ENCODE peak calls at places on chromosomes 1 and 21, in nine cellular contexts. One of them, this sample, is unnamed.

GRCh38 chr1:6783956-6784559 is 1.2 kb upstream of the CAMTA1 start:
- DNase-seq in left ventricle myocardium superior: no peak
- DNase-seq in stimulated activated naive CD8-positive, alpha-beta T cell treated with anti-CD3 and anti-CD28 coated beads, Interleukin-15, amount 100 ng/mL, for 72 hours: no peak
- DNase-seq in activated CD8-positive, alpha-beta memory T cell treated with anti-CD3 and anti-CD28 coated beads, Interleukin-2, amount 50 U/mL, for 4 hours: no peak
- DNase-seq in fibroblast of the conjunctiva: no peak
- DNase-seq in NCI-H446: no peak
- DNase-seq in activated CD4-positive, alpha-beta T cell treated with anti-CD3 and anti-CD28 coated beads, Interleukin-2, amount 50 U/mL, for 1 hour: no peak
- DNase-seq in AG10803: peak; percentile 4
- DNase-seq in stimulated activated CD8-positive, alpha-beta memory T cell treated with anti-CD3 and anti-CD28 coated beads, Interleukin-4, amount 100 ng/mL, for 24 hours: no peak
- DNase-seq in this sample: no peak

GRCh38 chr1:220151454-220151853 is 57.5 kb downstream of the IARS2 start:
- DNase-seq in fibroblast of the conjunctiva: peak; percentile 17
- DNase-seq in NCI-H446: no peak
- DNase-seq in left ventricle myocardium superior: peak; percentile 45
- DNase-seq in activated CD4-positive, alpha-beta T cell treated with anti-CD3 and anti-CD28 coated beads, Interleukin-2, amount 50 U/mL, for 1 hour: no peak
- DNase-seq in stimulated activated naive CD8-positive, alpha-beta T cell treated with anti-CD3 and anti-CD28 coated beads, Interleukin-15, amount 100 ng/mL, for 72 hours: no peak
- DNase-seq in stimulated activated CD8-positive, alpha-beta memory T cell treated with anti-CD3 and anti-CD28 coated beads, Interleukin-4, amount 100 ng/mL, for 24 hours: no peak
- DNase-seq in activated CD8-positive, alpha-beta memory T cell treated with anti-CD3 and anti-CD28 coated beads, Interleukin-2, amount 50 U/mL, for 4 hours: no peak
- DNase-seq in AG10803: peak; percentile 16
- DNase-seq in this sample: peak; percentile 65

GRCh38 chr1:243433737-243434370 is 178.0 kb downstream of the SDCCAG8 start:
- DNase-seq in stimulated activated CD8-positive, alpha-beta memory T cell treated with anti-CD3 and anti-CD28 coated beads, Interleukin-4, amount 100 ng/mL, for 24 hours: no peak
- DNase-seq in activated CD4-positive, alpha-beta T cell treated with anti-CD3 and anti-CD28 coated beads, Interleukin-2, amount 50 U/mL, for 1 hour: no peak
- DNase-seq in fibroblast of the conjunctiva: no peak
- DNase-seq in activated CD8-positive, alpha-beta memory T cell treated with anti-CD3 and anti-CD28 coated beads, Interleukin-2, amount 50 U/mL, for 4 hours: no peak
- DNase-seq in left ventricle myocardium superior: no peak
- DNase-seq in stimulated activated naive CD8-positive, alpha-beta T cell treated with anti-CD3 and anti-CD28 coated beads, Interleukin-15, amount 100 ng/mL, for 72 hours: no peak
- DNase-seq in AG10803: no peak
- DNase-seq in NCI-H446: no peak
- DNase-seq in this sample: no peak

GRCh38 chr1:198201956-198202784 is 45.4 kb downstream of the NEK7 start:
- DNase-seq in AG10803: no peak
- DNase-seq in left ventricle myocardium superior: no peak
- DNase-seq in NCI-H446: no peak
- DNase-seq in activated CD4-positive, alpha-beta T cell treated with anti-CD3 and anti-CD28 coated beads, Interleukin-2, amount 50 U/mL, for 1 hour: no peak
- DNase-seq in activated CD8-positive, alpha-beta memory T cell treated with anti-CD3 and anti-CD28 coated beads, Interleukin-2, amount 50 U/mL, for 4 hours: no peak
- DNase-seq in stimulated activated CD8-positive, alpha-beta memory T cell treated with anti-CD3 and anti-CD28 coated beads, Interleukin-4, amount 100 ng/mL, for 24 hours: no peak
- DNase-seq in stimulated activated naive CD8-positive, alpha-beta T cell treated with anti-CD3 and anti-CD28 coated beads, Interleukin-15, amount 100 ng/mL, for 72 hours: peak; percentile 46
- DNase-seq in fibroblast of the conjunctiva: no peak
- DNase-seq in this sample: no peak

GRCh38 chr1:29121516-29121937 is 2.2 kb downstream of the TMEM200B start:
- DNase-seq in NCI-H446: no peak
- DNase-seq in activated CD4-positive, alpha-beta T cell treated with anti-CD3 and anti-CD28 coated beads, Interleukin-2, amount 50 U/mL, for 1 hour: no peak
- DNase-seq in AG10803: no peak
- DNase-seq in fibroblast of the conjunctiva: no peak
- DNase-seq in left ventricle myocardium superior: no peak
- DNase-seq in stimulated activated CD8-positive, alpha-beta memory T cell treated with anti-CD3 and anti-CD28 coated beads, Interleukin-4, amount 100 ng/mL, for 24 hours: no peak
- DNase-seq in stimulated activated naive CD8-positive, alpha-beta T cell treated with anti-CD3 and anti-CD28 coated beads, Interleukin-15, amount 100 ng/mL, for 72 hours: no peak
- DNase-seq in activated CD8-positive, alpha-beta memory T cell treated with anti-CD3 and anti-CD28 coated beads, Interleukin-2, amount 50 U/mL, for 4 hours: no peak
- DNase-seq in this sample: no peak

GRCh38 chr1:110800079-110800478 is 72.9 kb upstream of the CD53 start:
- DNase-seq in activated CD8-positive, alpha-beta memory T cell treated with anti-CD3 and anti-CD28 coated beads, Interleukin-2, amount 50 U/mL, for 4 hours: no peak
- DNase-seq in stimulated activated CD8-positive, alpha-beta memory T cell treated with anti-CD3 and anti-CD28 coated beads, Interleukin-4, amount 100 ng/mL, for 24 hours: no peak
- DNase-seq in AG10803: no peak
- DNase-seq in NCI-H446: no peak
- DNase-seq in fibroblast of the conjunctiva: no peak
- DNase-seq in left ventricle myocardium superior: no peak
- DNase-seq in activated CD4-positive, alpha-beta T cell treated with anti-CD3 and anti-CD28 coated beads, Interleukin-2, amount 50 U/mL, for 1 hour: no peak
- DNase-seq in stimulated activated naive CD8-positive, alpha-beta T cell treated with anti-CD3 and anti-CD28 coated beads, Interleukin-15, amount 100 ng/mL, for 72 hours: no peak
- DNase-seq in this sample: no peak

GRCh38 chr1:171913385-171913784 is 72.1 kb downstream of the DNM3 start:
- DNase-seq in fibroblast of the conjunctiva: no peak
- DNase-seq in stimulated activated naive CD8-positive, alpha-beta T cell treated with anti-CD3 and anti-CD28 coated beads, Interleukin-15, amount 100 ng/mL, for 72 hours: no peak
- DNase-seq in stimulated activated CD8-positive, alpha-beta memory T cell treated with anti-CD3 and anti-CD28 coated beads, Interleukin-4, amount 100 ng/mL, for 24 hours: no peak
- DNase-seq in left ventricle myocardium superior: no peak
- DNase-seq in activated CD8-positive, alpha-beta memory T cell treated with anti-CD3 and anti-CD28 coated beads, Interleukin-2, amount 50 U/mL, for 4 hours: no peak
- DNase-seq in activated CD4-positive, alpha-beta T cell treated with anti-CD3 and anti-CD28 coated beads, Interleukin-2, amount 50 U/mL, for 1 hour: no peak
- DNase-seq in NCI-H446: no peak
- DNase-seq in AG10803: peak; percentile 22
- DNase-seq in this sample: peak; percentile 67

GRCh38 chr1:39970274-39970673 is 15.3 kb downstream of the MFSD2A start:
- DNase-seq in activated CD4-positive, alpha-beta T cell treated with anti-CD3 and anti-CD28 coated beads, Interleukin-2, amount 50 U/mL, for 1 hour: no peak
- DNase-seq in stimulated activated CD8-positive, alpha-beta memory T cell treated with anti-CD3 and anti-CD28 coated beads, Interleukin-4, amount 100 ng/mL, for 24 hours: no peak
- DNase-seq in left ventricle myocardium superior: no peak
- DNase-seq in activated CD8-positive, alpha-beta memory T cell treated with anti-CD3 and anti-CD28 coated beads, Interleukin-2, amount 50 U/mL, for 4 hours: no peak
- DNase-seq in stimulated activated naive CD8-positive, alpha-beta T cell treated with anti-CD3 and anti-CD28 coated beads, Interleukin-15, amount 100 ng/mL, for 72 hours: no peak
- DNase-seq in fibroblast of the conjunctiva: no peak
- DNase-seq in NCI-H446: no peak
- DNase-seq in AG10803: no peak
- DNase-seq in this sample: no peak

GRCh38 chr1:24400065-24400464 is 13.5 kb downstream of the STPG1 start:
- DNase-seq in activated CD8-positive, alpha-beta memory T cell treated with anti-CD3 and anti-CD28 coated beads, Interleukin-2, amount 50 U/mL, for 4 hours: no peak
- DNase-seq in stimulated activated CD8-positive, alpha-beta memory T cell treated with anti-CD3 and anti-CD28 coated beads, Interleukin-4, amount 100 ng/mL, for 24 hours: no peak
- DNase-seq in left ventricle myocardium superior: no peak
- DNase-seq in activated CD4-positive, alpha-beta T cell treated with anti-CD3 and anti-CD28 coated beads, Interleukin-2, amount 50 U/mL, for 1 hour: no peak
- DNase-seq in AG10803: no peak
- DNase-seq in NCI-H446: no peak
- DNase-seq in fibroblast of the conjunctiva: no peak
- DNase-seq in stimulated activated naive CD8-positive, alpha-beta T cell treated with anti-CD3 and anti-CD28 coated beads, Interleukin-15, amount 100 ng/mL, for 72 hours: no peak
- DNase-seq in this sample: no peak

GRCh38 chr1:184682956-184683355 is 71.7 kb downstream of the EDEM3 start:
- DNase-seq in stimulated activated CD8-positive, alpha-beta memory T cell treated with anti-CD3 and anti-CD28 coated beads, Interleukin-4, amount 100 ng/mL, for 24 hours: no peak
- DNase-seq in activated CD8-positive, alpha-beta memory T cell treated with anti-CD3 and anti-CD28 coated beads, Interleukin-2, amount 50 U/mL, for 4 hours: no peak
- DNase-seq in AG10803: no peak
- DNase-seq in activated CD4-positive, alpha-beta T cell treated with anti-CD3 and anti-CD28 coated beads, Interleukin-2, amount 50 U/mL, for 1 hour: no peak
- DNase-seq in fibroblast of the conjunctiva: no peak
- DNase-seq in stimulated activated naive CD8-positive, alpha-beta T cell treated with anti-CD3 and anti-CD28 coated beads, Interleukin-15, amount 100 ng/mL, for 72 hours: no peak
- DNase-seq in NCI-H446: no peak
- DNase-seq in left ventricle myocardium superior: no peak
- DNase-seq in this sample: no peak

GRCh38 chr21:45846373-45847160 is 135.0 kb upstream of the COL6A1 start:
- DNase-seq in AG10803: peak; percentile 69
- DNase-seq in activated CD8-positive, alpha-beta memory T cell treated with anti-CD3 and anti-CD28 coated beads, Interleukin-2, amount 50 U/mL, for 4 hours: no peak
- DNase-seq in stimulated activated CD8-positive, alpha-beta memory T cell treated with anti-CD3 and anti-CD28 coated beads, Interleukin-4, amount 100 ng/mL, for 24 hours: no peak
- DNase-seq in fibroblast of the conjunctiva: peak; percentile 31
- DNase-seq in activated CD4-positive, alpha-beta T cell treated with anti-CD3 and anti-CD28 coated beads, Interleukin-2, amount 50 U/mL, for 1 hour: no peak
- DNase-seq in left ventricle myocardium superior: peak; percentile 67
- DNase-seq in stimulated activated naive CD8-positive, alpha-beta T cell treated with anti-CD3 and anti-CD28 coated beads, Interleukin-15, amount 100 ng/mL, for 72 hours: no peak
- DNase-seq in NCI-H446: no peak
- DNase-seq in this sample: no peak

GRCh38 chr1:201468844-201469644 is at the start of gene PHLDA3:
- DNase-seq in left ventricle myocardium superior: peak; percentile 94
- DNase-seq in stimulated activated naive CD8-positive, alpha-beta T cell treated with anti-CD3 and anti-CD28 coated beads, Interleukin-15, amount 100 ng/mL, for 72 hours: peak; percentile 62
- DNase-seq in activated CD8-positive, alpha-beta memory T cell treated with anti-CD3 and anti-CD28 coated beads, Interleukin-2, amount 50 U/mL, for 4 hours: peak; percentile 31
- DNase-seq in AG10803: peak; percentile 93
- DNase-seq in stimulated activated CD8-positive, alpha-beta memory T cell treated with anti-CD3 and anti-CD28 coated beads, Interleukin-4, amount 100 ng/mL, for 24 hours: peak; percentile 26
- DNase-seq in NCI-H446: peak; percentile 26
- DNase-seq in fibroblast of the conjunctiva: peak; percentile 82
- DNase-seq in activated CD4-positive, alpha-beta T cell treated with anti-CD3 and anti-CD28 coated beads, Interleukin-2, amount 50 U/mL, for 1 hour: peak; percentile 25
- DNase-seq in this sample: no peak

GRCh38 chr1:29793101-29793546 is 556.8 kb downstream of the PTPRU start:
- DNase-seq in NCI-H446: no peak
- DNase-seq in activated CD8-positive, alpha-beta memory T cell treated with anti-CD3 and anti-CD28 coated beads, Interleukin-2, amount 50 U/mL, for 4 hours: peak; percentile 41
- DNase-seq in fibroblast of the conjunctiva: peak; percentile 75
- DNase-seq in stimulated activated CD8-positive, alpha-beta memory T cell treated with anti-CD3 and anti-CD28 coated beads, Interleukin-4, amount 100 ng/mL, for 24 hours: peak; percentile 52
- DNase-seq in activated CD4-positive, alpha-beta T cell treated with anti-CD3 and anti-CD28 coated beads, Interleukin-2, amount 50 U/mL, for 1 hour: peak; percentile 48
- DNase-seq in left ventricle myocardium superior: peak; percentile 78
- DNase-seq in stimulated activated naive CD8-positive, alpha-beta T cell treated with anti-CD3 and anti-CD28 coated beads, Interleukin-15, amount 100 ng/mL, for 72 hours: peak; percentile 58
- DNase-seq in AG10803: peak; percentile 74
- DNase-seq in this sample: peak; percentile 63

GRCh38 chr1:32801096-32801713 is 16.0 kb downstream of the YARS1 start:
- DNase-seq in left ventricle myocardium superior: no peak
- DNase-seq in stimulated activated naive CD8-positive, alpha-beta T cell treated with anti-CD3 and anti-CD28 coated beads, Interleukin-15, amount 100 ng/mL, for 72 hours: peak; percentile 61
- DNase-seq in activated CD4-positive, alpha-beta T cell treated with anti-CD3 and anti-CD28 coated beads, Interleukin-2, amount 50 U/mL, for 1 hour: peak; percentile 18
- DNase-seq in NCI-H446: no peak
- DNase-seq in activated CD8-positive, alpha-beta memory T cell treated with anti-CD3 and anti-CD28 coated beads, Interleukin-2, amount 50 U/mL, for 4 hours: no peak
- DNase-seq in AG10803: peak; percentile 22
- DNase-seq in fibroblast of the conjunctiva: no peak
- DNase-seq in stimulated activated CD8-positive, alpha-beta memory T cell treated with anti-CD3 and anti-CD28 coated beads, Interleukin-4, amount 100 ng/mL, for 24 hours: no peak
- DNase-seq in this sample: no peak

GRCh38 chr1:40318970-40319621 is 2.0 kb upstream of the COL9A2 start:
- DNase-seq in stimulated activated naive CD8-positive, alpha-beta T cell treated with anti-CD3 and anti-CD28 coated beads, Interleukin-15, amount 100 ng/mL, for 72 hours: no peak
- DNase-seq in stimulated activated CD8-positive, alpha-beta memory T cell treated with anti-CD3 and anti-CD28 coated beads, Interleukin-4, amount 100 ng/mL, for 24 hours: no peak
- DNase-seq in NCI-H446: no peak
- DNase-seq in activated CD4-positive, alpha-beta T cell treated with anti-CD3 and anti-CD28 coated beads, Interleukin-2, amount 50 U/mL, for 1 hour: no peak
- DNase-seq in left ventricle myocardium superior: no peak
- DNase-seq in activated CD8-positive, alpha-beta memory T cell treated with anti-CD3 and anti-CD28 coated beads, Interleukin-2, amount 50 U/mL, for 4 hours: no peak
- DNase-seq in AG10803: no peak
- DNase-seq in fibroblast of the conjunctiva: no peak
- DNase-seq in this sample: no peak

GRCh38 chr1:236836157-236836556 is 41.1 kb downstream of the MTR start:
- DNase-seq in stimulated activated CD8-positive, alpha-beta memory T cell treated with anti-CD3 and anti-CD28 coated beads, Interleukin-4, amount 100 ng/mL, for 24 hours: no peak
- DNase-seq in activated CD4-positive, alpha-beta T cell treated with anti-CD3 and anti-CD28 coated beads, Interleukin-2, amount 50 U/mL, for 1 hour: no peak
- DNase-seq in activated CD8-positive, alpha-beta memory T cell treated with anti-CD3 and anti-CD28 coated beads, Interleukin-2, amount 50 U/mL, for 4 hours: no peak
- DNase-seq in left ventricle myocardium superior: no peak
- DNase-seq in fibroblast of the conjunctiva: no peak
- DNase-seq in stimulated activated naive CD8-positive, alpha-beta T cell treated with anti-CD3 and anti-CD28 coated beads, Interleukin-15, amount 100 ng/mL, for 72 hours: no peak
- DNase-seq in AG10803: no peak
- DNase-seq in NCI-H446: no peak
- DNase-seq in this sample: no peak

GRCh38 chr21:44011774-44012473 is at the start of gene TRAPPC10:
- DNase-seq in activated CD4-positive, alpha-beta T cell treated with anti-CD3 and anti-CD28 coated beads, Interleukin-2, amount 50 U/mL, for 1 hour: peak; percentile 66
- DNase-seq in fibroblast of the conjunctiva: peak; percentile 50
- DNase-seq in left ventricle myocardium superior: peak; percentile 93
- DNase-seq in stimulated activated naive CD8-positive, alpha-beta T cell treated with anti-CD3 and anti-CD28 coated beads, Interleukin-15, amount 100 ng/mL, for 72 hours: peak; percentile 81
- DNase-seq in AG10803: peak; percentile 84
- DNase-seq in stimulated activated CD8-positive, alpha-beta memory T cell treated with anti-CD3 and anti-CD28 coated beads, Interleukin-4, amount 100 ng/mL, for 24 hours: peak; percentile 75
- DNase-seq in NCI-H446: peak; percentile 52
- DNase-seq in activated CD8-positive, alpha-beta memory T cell treated with anti-CD3 and anti-CD28 coated beads, Interleukin-2, amount 50 U/mL, for 4 hours: peak; percentile 74
- DNase-seq in this sample: peak; percentile 68

GRCh38 chr1:115679141-115679611 is 37.4 kb downstream of the VANGL1 start:
- DNase-seq in AG10803: peak; percentile 73
- DNase-seq in NCI-H446: no peak
- DNase-seq in fibroblast of the conjunctiva: peak; percentile 47
- DNase-seq in stimulated activated naive CD8-positive, alpha-beta T cell treated with anti-CD3 and anti-CD28 coated beads, Interleukin-15, amount 100 ng/mL, for 72 hours: no peak
- DNase-seq in left ventricle myocardium superior: peak; percentile 67
- DNase-seq in activated CD4-positive, alpha-beta T cell treated with anti-CD3 and anti-CD28 coated beads, Interleukin-2, amount 50 U/mL, for 1 hour: no peak
- DNase-seq in activated CD8-positive, alpha-beta memory T cell treated with anti-CD3 and anti-CD28 coated beads, Interleukin-2, amount 50 U/mL, for 4 hours: no peak
- DNase-seq in stimulated activated CD8-positive, alpha-beta memory T cell treated with anti-CD3 and anti-CD28 coated beads, Interleukin-4, amount 100 ng/mL, for 24 hours: no peak
- DNase-seq in this sample: peak; percentile 76

GRCh38 chr1:233565313-233565712 is 48.6 kb upstream of the KCNK1 start:
- DNase-seq in activated CD4-positive, alpha-beta T cell treated with anti-CD3 and anti-CD28 coated beads, Interleukin-2, amount 50 U/mL, for 1 hour: no peak
- DNase-seq in AG10803: no peak
- DNase-seq in fibroblast of the conjunctiva: no peak
- DNase-seq in left ventricle myocardium superior: no peak
- DNase-seq in activated CD8-positive, alpha-beta memory T cell treated with anti-CD3 and anti-CD28 coated beads, Interleukin-2, amount 50 U/mL, for 4 hours: no peak
- DNase-seq in NCI-H446: no peak
- DNase-seq in stimulated activated CD8-positive, alpha-beta memory T cell treated with anti-CD3 and anti-CD28 coated beads, Interleukin-4, amount 100 ng/mL, for 24 hours: no peak
- DNase-seq in stimulated activated naive CD8-positive, alpha-beta T cell treated with anti-CD3 and anti-CD28 coated beads, Interleukin-15, amount 100 ng/mL, for 72 hours: no peak
- DNase-seq in this sample: no peak

GRCh38 chr21:42684109-42684916 is 30.9 kb downstream of the PDE9A start:
- DNase-seq in left ventricle myocardium superior: no peak
- DNase-seq in activated CD4-positive, alpha-beta T cell treated with anti-CD3 and anti-CD28 coated beads, Interleukin-2, amount 50 U/mL, for 1 hour: peak; percentile 48
- DNase-seq in stimulated activated CD8-positive, alpha-beta memory T cell treated with anti-CD3 and anti-CD28 coated beads, Interleukin-4, amount 100 ng/mL, for 24 hours: no peak
- DNase-seq in fibroblast of the conjunctiva: no peak
- DNase-seq in stimulated activated naive CD8-positive, alpha-beta T cell treated with anti-CD3 and anti-CD28 coated beads, Interleukin-15, amount 100 ng/mL, for 72 hours: peak; percentile 39
- DNase-seq in AG10803: no peak
- DNase-seq in NCI-H446: no peak
- DNase-seq in activated CD8-positive, alpha-beta memory T cell treated with anti-CD3 and anti-CD28 coated beads, Interleukin-2, amount 50 U/mL, for 4 hours: peak; percentile 36
- DNase-seq in this sample: peak; percentile 53

GRCh38 chr21:29499734-29500343 is 201.1 kb downstream of the BACH1 start:
- DNase-seq in stimulated activated CD8-positive, alpha-beta memory T cell treated with anti-CD3 and anti-CD28 coated beads, Interleukin-4, amount 100 ng/mL, for 24 hours: no peak
- DNase-seq in activated CD8-positive, alpha-beta memory T cell treated with anti-CD3 and anti-CD28 coated beads, Interleukin-2, amount 50 U/mL, for 4 hours: no peak
- DNase-seq in NCI-H446: no peak
- DNase-seq in stimulated activated naive CD8-positive, alpha-beta T cell treated with anti-CD3 and anti-CD28 coated beads, Interleukin-15, amount 100 ng/mL, for 72 hours: no peak
- DNase-seq in fibroblast of the conjunctiva: no peak
- DNase-seq in left ventricle myocardium superior: no peak
- DNase-seq in activated CD4-positive, alpha-beta T cell treated with anti-CD3 and anti-CD28 coated beads, Interleukin-2, amount 50 U/mL, for 1 hour: no peak
- DNase-seq in AG10803: peak; percentile 29
- DNase-seq in this sample: peak; percentile 49

GRCh38 chr1:231001892-231002291 is 23.0 kb downstream of the ARV1 start:
- DNase-seq in stimulated activated CD8-positive, alpha-beta memory T cell treated with anti-CD3 and anti-CD28 coated beads, Interleukin-4, amount 100 ng/mL, for 24 hours: no peak
- DNase-seq in stimulated activated naive CD8-positive, alpha-beta T cell treated with anti-CD3 and anti-CD28 coated beads, Interleukin-15, amount 100 ng/mL, for 72 hours: no peak
- DNase-seq in AG10803: no peak
- DNase-seq in activated CD8-positive, alpha-beta memory T cell treated with anti-CD3 and anti-CD28 coated beads, Interleukin-2, amount 50 U/mL, for 4 hours: no peak
- DNase-seq in NCI-H446: no peak
- DNase-seq in fibroblast of the conjunctiva: no peak
- DNase-seq in activated CD4-positive, alpha-beta T cell treated with anti-CD3 and anti-CD28 coated beads, Interleukin-2, amount 50 U/mL, for 1 hour: no peak
- DNase-seq in left ventricle myocardium superior: no peak
- DNase-seq in this sample: no peak

GRCh38 chr1:18491168-18491567 is 10.4 kb downstream of the KLHDC7A start:
- DNase-seq in stimulated activated CD8-positive, alpha-beta memory T cell treated with anti-CD3 and anti-CD28 coated beads, Interleukin-4, amount 100 ng/mL, for 24 hours: no peak
- DNase-seq in AG10803: no peak
- DNase-seq in stimulated activated naive CD8-positive, alpha-beta T cell treated with anti-CD3 and anti-CD28 coated beads, Interleukin-15, amount 100 ng/mL, for 72 hours: no peak
- DNase-seq in left ventricle myocardium superior: no peak
- DNase-seq in activated CD8-positive, alpha-beta memory T cell treated with anti-CD3 and anti-CD28 coated beads, Interleukin-2, amount 50 U/mL, for 4 hours: no peak
- DNase-seq in activated CD4-positive, alpha-beta T cell treated with anti-CD3 and anti-CD28 coated beads, Interleukin-2, amount 50 U/mL, for 1 hour: no peak
- DNase-seq in NCI-H446: no peak
- DNase-seq in fibroblast of the conjunctiva: no peak
- DNase-seq in this sample: no peak

GRCh38 chr1:81505831-81506230 is 294.9 kb upstream of the ADGRL2 start:
- DNase-seq in stimulated activated CD8-positive, alpha-beta memory T cell treated with anti-CD3 and anti-CD28 coated beads, Interleukin-4, amount 100 ng/mL, for 24 hours: no peak
- DNase-seq in left ventricle myocardium superior: no peak
- DNase-seq in stimulated activated naive CD8-positive, alpha-beta T cell treated with anti-CD3 and anti-CD28 coated beads, Interleukin-15, amount 100 ng/mL, for 72 hours: no peak
- DNase-seq in fibroblast of the conjunctiva: no peak
- DNase-seq in NCI-H446: no peak
- DNase-seq in AG10803: no peak
- DNase-seq in activated CD4-positive, alpha-beta T cell treated with anti-CD3 and anti-CD28 coated beads, Interleukin-2, amount 50 U/mL, for 1 hour: no peak
- DNase-seq in activated CD8-positive, alpha-beta memory T cell treated with anti-CD3 and anti-CD28 coated beads, Interleukin-2, amount 50 U/mL, for 4 hours: no peak
- DNase-seq in this sample: no peak

GRCh38 chr1:47187226-47187925 is 2.5 kb downstream of the PDZK1IP1 start:
- DNase-seq in stimulated activated CD8-positive, alpha-beta memory T cell treated with anti-CD3 and anti-CD28 coated beads, Interleukin-4, amount 100 ng/mL, for 24 hours: no peak
- DNase-seq in activated CD4-positive, alpha-beta T cell treated with anti-CD3 and anti-CD28 coated beads, Interleukin-2, amount 50 U/mL, for 1 hour: no peak
- DNase-seq in left ventricle myocardium superior: no peak
- DNase-seq in stimulated activated naive CD8-positive, alpha-beta T cell treated with anti-CD3 and anti-CD28 coated beads, Interleukin-15, amount 100 ng/mL, for 72 hours: no peak
- DNase-seq in AG10803: no peak
- DNase-seq in fibroblast of the conjunctiva: no peak
- DNase-seq in activated CD8-positive, alpha-beta memory T cell treated with anti-CD3 and anti-CD28 coated beads, Interleukin-2, amount 50 U/mL, for 4 hours: no peak
- DNase-seq in NCI-H446: no peak
- DNase-seq in this sample: no peak

GRCh38 chr21:43193651-43194302 is 25.0 kb downstream of the CRYAA start:
- DNase-seq in stimulated activated CD8-positive, alpha-beta memory T cell treated with anti-CD3 and anti-CD28 coated beads, Interleukin-4, amount 100 ng/mL, for 24 hours: no peak
- DNase-seq in stimulated activated naive CD8-positive, alpha-beta T cell treated with anti-CD3 and anti-CD28 coated beads, Interleukin-15, amount 100 ng/mL, for 72 hours: no peak
- DNase-seq in left ventricle myocardium superior: peak; percentile 71
- DNase-seq in fibroblast of the conjunctiva: no peak
- DNase-seq in NCI-H446: no peak
- DNase-seq in activated CD4-positive, alpha-beta T cell treated with anti-CD3 and anti-CD28 coated beads, Interleukin-2, amount 50 U/mL, for 1 hour: no peak
- DNase-seq in activated CD8-positive, alpha-beta memory T cell treated with anti-CD3 and anti-CD28 coated beads, Interleukin-2, amount 50 U/mL, for 4 hours: peak; percentile 8
- DNase-seq in AG10803: peak; percentile 75
- DNase-seq in this sample: no peak

GRCh38 chr1:78229344-78229743 is 183.6 kb downstream of the GIPC2 start:
- DNase-seq in AG10803: peak; percentile 85
- DNase-seq in activated CD8-positive, alpha-beta memory T cell treated with anti-CD3 and anti-CD28 coated beads, Interleukin-2, amount 50 U/mL, for 4 hours: no peak
- DNase-seq in stimulated activated CD8-positive, alpha-beta memory T cell treated with anti-CD3 and anti-CD28 coated beads, Interleukin-4, amount 100 ng/mL, for 24 hours: no peak
- DNase-seq in stimulated activated naive CD8-positive, alpha-beta T cell treated with anti-CD3 and anti-CD28 coated beads, Interleukin-15, amount 100 ng/mL, for 72 hours: no peak
- DNase-seq in NCI-H446: no peak
- DNase-seq in left ventricle myocardium superior: no peak
- DNase-seq in fibroblast of the conjunctiva: peak; percentile 85
- DNase-seq in activated CD4-positive, alpha-beta T cell treated with anti-CD3 and anti-CD28 coated beads, Interleukin-2, amount 50 U/mL, for 1 hour: no peak
- DNase-seq in this sample: peak; percentile 50

GRCh38 chr1:17315542-17316130 is 7.6 kb downstream of the PADI4 start:
- DNase-seq in stimulated activated naive CD8-positive, alpha-beta T cell treated with anti-CD3 and anti-CD28 coated beads, Interleukin-15, amount 100 ng/mL, for 72 hours: no peak
- DNase-seq in AG10803: no peak
- DNase-seq in stimulated activated CD8-positive, alpha-beta memory T cell treated with anti-CD3 and anti-CD28 coated beads, Interleukin-4, amount 100 ng/mL, for 24 hours: no peak
- DNase-seq in activated CD8-positive, alpha-beta memory T cell treated with anti-CD3 and anti-CD28 coated beads, Interleukin-2, amount 50 U/mL, for 4 hours: no peak
- DNase-seq in left ventricle myocardium superior: no peak
- DNase-seq in activated CD4-positive, alpha-beta T cell treated with anti-CD3 and anti-CD28 coated beads, Interleukin-2, amount 50 U/mL, for 1 hour: no peak
- DNase-seq in NCI-H446: no peak
- DNase-seq in fibroblast of the conjunctiva: no peak
- DNase-seq in this sample: no peak

GRCh38 chr21:42304556-42305454 is 10.4 kb downstream of the TFF3 start:
- DNase-seq in NCI-H446: no peak
- DNase-seq in fibroblast of the conjunctiva: no peak
- DNase-seq in activated CD8-positive, alpha-beta memory T cell treated with anti-CD3 and anti-CD28 coated beads, Interleukin-2, amount 50 U/mL, for 4 hours: no peak
- DNase-seq in stimulated activated naive CD8-positive, alpha-beta T cell treated with anti-CD3 and anti-CD28 coated beads, Interleukin-15, amount 100 ng/mL, for 72 hours: no peak
- DNase-seq in left ventricle myocardium superior: no peak
- DNase-seq in activated CD4-positive, alpha-beta T cell treated with anti-CD3 and anti-CD28 coated beads, Interleukin-2, amount 50 U/mL, for 1 hour: no peak
- DNase-seq in AG10803: no peak
- DNase-seq in stimulated activated CD8-positive, alpha-beta memory T cell treated with anti-CD3 and anti-CD28 coated beads, Interleukin-4, amount 100 ng/mL, for 24 hours: no peak
- DNase-seq in this sample: no peak

GRCh38 chr1:223244366-223245103 is 101.5 kb upstream of the TLR5 start:
- DNase-seq in activated CD8-positive, alpha-beta memory T cell treated with anti-CD3 and anti-CD28 coated beads, Interleukin-2, amount 50 U/mL, for 4 hours: no peak
- DNase-seq in activated CD4-positive, alpha-beta T cell treated with anti-CD3 and anti-CD28 coated beads, Interleukin-2, amount 50 U/mL, for 1 hour: no peak
- DNase-seq in stimulated activated CD8-positive, alpha-beta memory T cell treated with anti-CD3 and anti-CD28 coated beads, Interleukin-4, amount 100 ng/mL, for 24 hours: no peak
- DNase-seq in AG10803: no peak
- DNase-seq in left ventricle myocardium superior: no peak
- DNase-seq in fibroblast of the conjunctiva: no peak
- DNase-seq in NCI-H446: no peak
- DNase-seq in stimulated activated naive CD8-positive, alpha-beta T cell treated with anti-CD3 and anti-CD28 coated beads, Interleukin-15, amount 100 ng/mL, for 72 hours: peak; percentile 61
- DNase-seq in this sample: no peak

This sample was measured in COLO829.